ENCODE peak calls at places on chromosomes 12 and 14, in seven cellular contexts. One of them, this sample, is unnamed.
A peak's percentile ranks its signal among the peaks of the same experiment; 100 is the strongest.

GRCh38 chr14:56145965-56146364 is 27.8 kb downstream of the PELI2 start:
- DNase-seq in sigmoid colon: no peak
- DNase-seq in suprapubic skin: no peak
- DNase-seq in adrenal gland: no peak
- DNase-seq in psoas muscle: no peak
- DNase-seq in posterior cingulate gyrus: no peak
- DNase-seq in AG09309: peak; percentile 41
- DNase-seq in this sample: no peak

GRCh38 chr12:54689984-54690383 is 41.8 kb upstream of the DCD start:
- DNase-seq in AG09309: no peak
- DNase-seq in suprapubic skin: no peak
- DNase-seq in posterior cingulate gyrus: no peak
- DNase-seq in sigmoid colon: no peak
- DNase-seq in adrenal gland: no peak
- DNase-seq in psoas muscle: no peak
- DNase-seq in this sample: no peak

GRCh38 chr14:105914738-105915385 is 388.5 kb downstream of the TMEM121 start:
- DNase-seq in AG09309: no peak
- DNase-seq in sigmoid colon: no peak
- DNase-seq in suprapubic skin: no peak
- DNase-seq in posterior cingulate gyrus: no peak
- DNase-seq in psoas muscle: peak; percentile 0
- DNase-seq in adrenal gland: no peak
- DNase-seq in this sample: no peak

GRCh38 chr14:74622257-74622656 is 10.2 kb upstream of the LTBP2 start:
- DNase-seq in AG09309: no peak
- DNase-seq in psoas muscle: no peak
- DNase-seq in sigmoid colon: no peak
- DNase-seq in suprapubic skin: no peak
- DNase-seq in posterior cingulate gyrus: no peak
- DNase-seq in adrenal gland: no peak
- DNase-seq in this sample: no peak

GRCh38 chr12:76670776-76671175 is 93.1 kb upstream of the ZDHHC17 start:
- DNase-seq in adrenal gland: no peak
- DNase-seq in posterior cingulate gyrus: no peak
- DNase-seq in suprapubic skin: no peak
- DNase-seq in psoas muscle: no peak
- DNase-seq in AG09309: no peak
- DNase-seq in sigmoid colon: no peak
- DNase-seq in this sample: no peak

GRCh38 chr14:31420013-31420318 is 384 bp downstream of the HEATR5A start:
- DNase-seq in suprapubic skin: no peak
- DNase-seq in AG09309: no peak
- DNase-seq in adrenal gland: peak; percentile 73
- DNase-seq in sigmoid colon: peak; percentile 71
- DNase-seq in posterior cingulate gyrus: no peak
- DNase-seq in psoas muscle: peak; percentile 65
- DNase-seq in this sample: no peak

GRCh38 chr14:93587330-93587729 is 156.6 kb downstream of the UNC79 start:
- DNase-seq in sigmoid colon: no peak
- DNase-seq in suprapubic skin: no peak
- DNase-seq in AG09309: no peak
- DNase-seq in psoas muscle: no peak
- DNase-seq in adrenal gland: no peak
- DNase-seq in posterior cingulate gyrus: no peak
- DNase-seq in this sample: no peak

GRCh38 chr14:52879958-52880357 is 70.9 kb downstream of the FERMT2 start:
- DNase-seq in sigmoid colon: no peak
- DNase-seq in suprapubic skin: no peak
- DNase-seq in psoas muscle: no peak
- DNase-seq in adrenal gland: no peak
- DNase-seq in AG09309: no peak
- DNase-seq in posterior cingulate gyrus: no peak
- DNase-seq in this sample: no peak

GRCh38 chr14:103385153-103385993 is at the start of gene MARK3:
- DNase-seq in AG09309: peak; percentile 75
- DNase-seq in suprapubic skin: peak; percentile 99
- DNase-seq in sigmoid colon: peak; percentile 99
- DNase-seq in psoas muscle: peak; percentile 99
- DNase-seq in adrenal gland: peak; percentile 98
- DNase-seq in posterior cingulate gyrus: peak; percentile 97
- DNase-seq in this sample: peak; percentile 95

GRCh38 chr12:94204647-94205247 is 56.4 kb downstream of the PLXNC1 start:
- DNase-seq in psoas muscle: no peak
- DNase-seq in AG09309: no peak
- DNase-seq in sigmoid colon: no peak
- DNase-seq in adrenal gland: no peak
- DNase-seq in posterior cingulate gyrus: no peak
- DNase-seq in suprapubic skin: no peak
- DNase-seq in this sample: no peak

GRCh38 chr14:36320210-36321003 is at the start of gene MBIP:
- DNase-seq in suprapubic skin: peak; percentile 95
- DNase-seq in posterior cingulate gyrus: peak; percentile 85
- DNase-seq in AG09309: peak; percentile 75
- DNase-seq in adrenal gland: peak; percentile 97
- DNase-seq in psoas muscle: peak; percentile 87
- DNase-seq in sigmoid colon: peak; percentile 95
- DNase-seq in this sample: peak; percentile 82

GRCh38 chr12:105428793-105429192 is 98.3 kb downstream of the C12orf75 start:
- DNase-seq in psoas muscle: no peak
- DNase-seq in sigmoid colon: no peak
- DNase-seq in suprapubic skin: no peak
- DNase-seq in AG09309: no peak
- DNase-seq in posterior cingulate gyrus: no peak
- DNase-seq in adrenal gland: no peak
- DNase-seq in this sample: no peak

GRCh38 chr12:119868992-119869391 is 8.1 kb downstream of the CIT start:
- DNase-seq in psoas muscle: no peak
- DNase-seq in AG09309: no peak
- DNase-seq in sigmoid colon: no peak
- DNase-seq in suprapubic skin: no peak
- DNase-seq in posterior cingulate gyrus: no peak
- DNase-seq in adrenal gland: no peak
- DNase-seq in this sample: no peak

This sample was measured in activated CD4-positive, alpha-beta T cell treated with anti-CD3 and anti-CD28 coated beads for 1 hour.